ENCODE peak calls at places on chromosome 14, in seven cellular contexts. G, D, Y, J, M, R and A are unnamed samples.

GRCh38 chr14:36797634-36798033 is 136.0 kb downstream of the PAX9 start:
- DNase-seq in G (no peak), D (no peak), Y (no peak), J (no peak), M (no peak), R (no peak), A (no peak)

GRCh38 chr14:52067873-52068740 is 752 bp downstream of the NID2 start:
- DNase-seq in G (peak), D (no peak), Y (peak), J (no peak), M (peak), R (peak), A (no peak)

GRCh38 chr14:45070215-45070614 is 13.7 kb upstream of the PRPF39 start:
- DNase-seq in G (no peak), D (no peak), Y (no peak), J (no peak), M (peak), R (no peak), A (no peak)

GRCh38 chr14:75126121-75126544 is 715 bp downstream of the NEK9 start:
- DNase-seq in G (no peak), D (no peak), Y (peak), J (peak), M (no peak), R (no peak), A (no peak)

GRCh38 chr14:96502621-96503251 is 554 bp downstream of the PAPOLA start:
- DNase-seq in G (peak), D (peak), Y (peak), J (peak), M (peak), R (peak), A (no peak)

GRCh38 chr14:20714593-20715250 is 26.2 kb downstream of the ANG start:
- DNase-seq in G (no peak), D (peak), Y (peak), J (no peak), M (peak), R (no peak), A (no peak)

GRCh38 chr14:100303179-100303578 is 3.1 kb downstream of the SLC25A29 start:
- DNase-seq in G (no peak), D (no peak), Y (peak), J (peak), M (no peak), R (no peak), A (no peak)

GRCh38 chr14:21924479-21924878 is 250.9 kb upstream of the OR4E1 start:
- DNase-seq in G (no peak), D (no peak), Y (no peak), J (no peak), M (no peak), R (no peak), A (no peak)

GRCh38 chr14:27587103-27587502 is 989.3 kb upstream of the NOVA1 start:
- DNase-seq in G (no peak), D (no peak), Y (no peak), J (no peak), M (no peak), R (no peak), A (no peak)

GRCh38 chr14:103510311-103511021 is 12.2 kb downstream of the CKB start:
- DNase-seq in G (no peak), D (no peak), Y (no peak), J (no peak), M (no peak), R (no peak), A (no peak)

GRCh38 chr14:70822706-70823185 is 13.4 kb upstream of the MAP3K9 start:
- DNase-seq in G (peak), D (no peak), Y (no peak), J (peak), M (peak), R (peak), A (peak)

GRCh38 chr14:72741836-72742681 is 151.8 kb downstream of the DPF3 start:
- DNase-seq in G (no peak), D (peak), Y (no peak), J (no peak), M (no peak), R (no peak), A (peak)

GRCh38 chr14:86296173-86296572 is 766.2 kb downstream of the FLRT2 start:
- DNase-seq in G (no peak), D (no peak), Y (peak), J (no peak), M (peak), R (peak), A (peak)

GRCh38 chr14:63051966-63052365 is 6.7 kb upstream of the KCNH5 start:
- DNase-seq in G (no peak), D (no peak), Y (no peak), J (no peak), M (no peak), R (no peak), A (no peak)

GRCh38 chr14:89618821-89619551 is 202.0 kb upstream of the FOXN3 start:
- DNase-seq in G (peak), D (peak), Y (peak), J (peak), M (peak), R (peak), A (peak)

GRCh38 chr14:87205811-87206210 is 787.2 kb downstream of the GALC start:
- DNase-seq in G (no peak), D (no peak), Y (no peak), J (no peak), M (no peak), R (no peak), A (no peak)